ENCODE peak calls at places on chromosomes 3 and 15, in eight cellular contexts. One of them, this sample, is unnamed.

GRCh38 chr3:66492672-66493071 is 8.2 kb downstream of the LRIG1 start:
- DNase-seq in ACHN: no peak
- DNase-seq in activated CD4-positive, alpha-beta T cell treated with anti-CD3 and anti-CD28 coated beads, Interleukin-2, amount 10 ng/mL, durations not matched to agents 7 days and 5 days: no peak
- DNase-seq in adrenal gland: no peak
- DNase-seq in fibroblast of pulmonary artery: no peak
- DNase-seq in A172: no peak
- DNase-seq in right atrium auricular region: no peak
- DNase-seq in Calu3: peak; percentile 65
- DNase-seq in this sample: no peak

GRCh38 chr15:78243076-78243475 is 8.7 kb upstream of the ACSBG1 start:
- DNase-seq in ACHN: no peak
- DNase-seq in activated CD4-positive, alpha-beta T cell treated with anti-CD3 and anti-CD28 coated beads, Interleukin-2, amount 10 ng/mL, durations not matched to agents 7 days and 5 days: no peak
- DNase-seq in adrenal gland: no peak
- DNase-seq in fibroblast of pulmonary artery: no peak
- DNase-seq in A172: no peak
- DNase-seq in right atrium auricular region: no peak
- DNase-seq in Calu3: no peak
- DNase-seq in this sample: no peak

GRCh38 chr3:178568152-178568753 is 32.0 kb downstream of the KCNMB2 start:
- DNase-seq in ACHN: no peak
- DNase-seq in activated CD4-positive, alpha-beta T cell treated with anti-CD3 and anti-CD28 coated beads, Interleukin-2, amount 10 ng/mL, durations not matched to agents 7 days and 5 days: no peak
- DNase-seq in adrenal gland: no peak
- DNase-seq in fibroblast of pulmonary artery: no peak
- DNase-seq in A172: no peak
- DNase-seq in right atrium auricular region: no peak
- DNase-seq in Calu3: no peak
- DNase-seq in this sample: no peak

GRCh38 chr15:52139599-52140462 is 27.3 kb upstream of the BCL2L10 start:
- DNase-seq in ACHN: peak; percentile 58
- DNase-seq in activated CD4-positive, alpha-beta T cell treated with anti-CD3 and anti-CD28 coated beads, Interleukin-2, amount 10 ng/mL, durations not matched to agents 7 days and 5 days: peak; percentile 76
- DNase-seq in adrenal gland: peak; percentile 89
- DNase-seq in fibroblast of pulmonary artery: peak; percentile 78
- DNase-seq in A172: peak; percentile 57
- DNase-seq in right atrium auricular region: peak; percentile 80
- DNase-seq in Calu3: peak; percentile 76
- DNase-seq in this sample: peak; percentile 73

GRCh38 chr3:3714572-3714971 is 84.7 kb upstream of the LRRN1 start:
- DNase-seq in ACHN: no peak
- DNase-seq in activated CD4-positive, alpha-beta T cell treated with anti-CD3 and anti-CD28 coated beads, Interleukin-2, amount 10 ng/mL, durations not matched to agents 7 days and 5 days: no peak
- DNase-seq in adrenal gland: no peak
- DNase-seq in fibroblast of pulmonary artery: no peak
- DNase-seq in A172: no peak
- DNase-seq in right atrium auricular region: no peak
- DNase-seq in Calu3: no peak
- DNase-seq in this sample: no peak

GRCh38 chr15:80182611-80183210 is 29.9 kb downstream of the FAH start:
- DNase-seq in ACHN: no peak
- DNase-seq in activated CD4-positive, alpha-beta T cell treated with anti-CD3 and anti-CD28 coated beads, Interleukin-2, amount 10 ng/mL, durations not matched to agents 7 days and 5 days: no peak
- DNase-seq in adrenal gland: peak; percentile 80
- DNase-seq in fibroblast of pulmonary artery: peak; percentile 81
- DNase-seq in A172: no peak
- DNase-seq in right atrium auricular region: no peak
- DNase-seq in Calu3: no peak
- DNase-seq in this sample: no peak

GRCh38 chr3:79383402-79384012 is 384.3 kb downstream of the ROBO1 start:
- DNase-seq in ACHN: peak; percentile 50
- DNase-seq in activated CD4-positive, alpha-beta T cell treated with anti-CD3 and anti-CD28 coated beads, Interleukin-2, amount 10 ng/mL, durations not matched to agents 7 days and 5 days: no peak
- DNase-seq in adrenal gland: no peak
- DNase-seq in fibroblast of pulmonary artery: peak; percentile 79
- DNase-seq in A172: peak; percentile 41
- DNase-seq in right atrium auricular region: no peak
- DNase-seq in Calu3: no peak
- DNase-seq in this sample: no peak

GRCh38 chr15:74829991-74830390 is 3.6 kb downstream of the CPLX3 start:
- DNase-seq in ACHN: no peak
- DNase-seq in activated CD4-positive, alpha-beta T cell treated with anti-CD3 and anti-CD28 coated beads, Interleukin-2, amount 10 ng/mL, durations not matched to agents 7 days and 5 days: no peak
- DNase-seq in adrenal gland: no peak
- DNase-seq in fibroblast of pulmonary artery: no peak
- DNase-seq in A172: no peak
- DNase-seq in right atrium auricular region: no peak
- DNase-seq in Calu3: no peak
- DNase-seq in this sample: no peak

GRCh38 chr3:117488983-117489382 is 779.4 kb downstream of the TUSC7 start:
- DNase-seq in ACHN: no peak
- DNase-seq in activated CD4-positive, alpha-beta T cell treated with anti-CD3 and anti-CD28 coated beads, Interleukin-2, amount 10 ng/mL, durations not matched to agents 7 days and 5 days: no peak
- DNase-seq in adrenal gland: no peak
- DNase-seq in fibroblast of pulmonary artery: no peak
- DNase-seq in A172: no peak
- DNase-seq in right atrium auricular region: no peak
- DNase-seq in Calu3: no peak
- DNase-seq in this sample: no peak